ENCODE peak calls at places on chromosome 9, in ten cellular contexts. J is HCT116, T is ACHN, E is mucosa of gallbladder, L is iris pigment epithelial cell, Y is NCI-H1105, Z is mucosa of descending colon, Q is GM19239, I is progenitor cell of endocrine pancreas, S is astrocyte of the cerebellum. B is an unnamed sample.
A peak's percentile ranks its signal among the peaks of the same experiment; 100 is the strongest.

GRCh38 chr9:79764377-79764776 is 192.6 kb downstream of the TLE4 start:
- DNase-seq in J (no peak), T (peak; percentile 58), E (peak; percentile 32), L (peak; percentile 95), Y (no peak), Z (peak; percentile 29), Q (no peak), I (no peak), S (peak; percentile 99), B (no peak)

GRCh38 chr9:132141948-132142594 is 19.8 kb upstream of the NTNG2 start:
- DNase-seq in J (no peak), T (no peak), E (no peak), L (no peak), Y (no peak), Z (no peak), Q (no peak), I (no peak), S (no peak), B (no peak)

GRCh38 chr9:38442473-38443096 is 18.3 kb upstream of the IGFBPL1 start:
- DNase-seq in J (no peak), T (no peak), E (no peak), L (no peak), Y (no peak), Z (no peak), Q (no peak), I (no peak), S (no peak), B (no peak)

GRCh38 chr9:4494337-4494736 is 4.1 kb downstream of the SLC1A1 start:
- DNase-seq in J (no peak), T (no peak), E (no peak), L (no peak), Y (no peak), Z (no peak), Q (no peak), I (no peak), S (no peak), B (no peak)

GRCh38 chr9:114779352-114779845 is 26.4 kb downstream of the TNFSF15 start:
- DNase-seq in J (peak; percentile 22), T (no peak), E (peak; percentile 96), L (no peak), Y (peak; percentile 72), Z (peak; percentile 95), Q (no peak), I (no peak), S (no peak), B (peak; percentile 99)

GRCh38 chr9:76528056-76528455 is 69.1 kb downstream of the GCNT1 start:
- DNase-seq in J (no peak), T (no peak), E (no peak), L (no peak), Y (no peak), Z (no peak), Q (no peak), I (no peak), S (no peak), B (no peak)

GRCh38 chr9:14277202-14277601 is 36.7 kb downstream of the NFIB start:
- DNase-seq in J (peak; percentile 7), T (peak; percentile 70), E (peak; percentile 24), L (peak; percentile 81), Y (peak; percentile 9), Z (no peak), Q (no peak), I (no peak), S (peak; percentile 59), B (peak; percentile 36)

GRCh38 chr9:37037137-37037743 is 3.2 kb upstream of the PAX5 start:
- DNase-seq in J (no peak), T (no peak), E (no peak), L (no peak), Y (no peak), Z (no peak), Q (no peak), I (no peak), S (no peak), B (no peak)

GRCh38 chr9:4344946-4345345 is 45.1 kb upstream of the GLIS3 start:
- DNase-seq in J (no peak), T (no peak), E (peak; percentile 28), L (peak; percentile 47), Y (no peak), Z (no peak), Q (no peak), I (no peak), S (no peak), B (no peak)

GRCh38 chr9:114155263-114155966 is at the start of gene COL27A1:
- DNase-seq in J (peak; percentile 19), T (peak; percentile 71), E (peak; percentile 79), L (peak; percentile 74), Y (peak; percentile 56), Z (peak; percentile 87), Q (peak; percentile 96), I (peak; percentile 94), S (peak; percentile 42), B (no peak)

GRCh38 chr9:72305102-72305546 is 59.9 kb downstream of the ZFAND5 start:
- DNase-seq in J (peak; percentile 95), T (peak; percentile 97), E (peak; percentile 94), L (peak; percentile 95), Y (no peak), Z (peak; percentile 85), Q (peak; percentile 14), I (no peak), S (no peak), B (peak; percentile 75)

GRCh38 chr9:98097836-98098235 is 21.2 kb downstream of the TRIM14 start:
- DNase-seq in J (no peak), T (no peak), E (no peak), L (no peak), Y (no peak), Z (no peak), Q (no peak), I (no peak), S (no peak), B (no peak)

GRCh38 chr9:90857855-90858254 is 56.2 kb downstream of the SYK start:
- DNase-seq in J (no peak), T (no peak), E (no peak), L (no peak), Y (no peak), Z (no peak), Q (no peak), I (no peak), S (no peak), B (no peak)

GRCh38 chr9:35882996-35883395 is 12.8 kb upstream of the OR13J1 start:
- DNase-seq in J (no peak), T (no peak), E (no peak), L (peak; percentile 21), Y (no peak), Z (no peak), Q (no peak), I (no peak), S (no peak), B (no peak)

GRCh38 chr9:135283621-135284020 is 196.0 kb upstream of the PPP1R26 start:
- DNase-seq in J (no peak), T (no peak), E (no peak), L (no peak), Y (no peak), Z (no peak), Q (no peak), I (no peak), S (no peak), B (no peak)

GRCh38 chr9:20740929-20741582 is 57.0 kb downstream of the FOCAD start:
- DNase-seq in J (no peak), T (no peak), E (no peak), L (no peak), Y (no peak), Z (no peak), Q (no peak), I (no peak), S (no peak), B (no peak)

GRCh38 chr9:127734747-127735529 is at the start of gene TOR2A:
- DNase-seq in J (peak; percentile 92), T (peak; percentile 93), E (peak; percentile 97), L (peak; percentile 98), Y (peak; percentile 94), Z (peak; percentile 98), Q (peak; percentile 99), I (peak; percentile 99), S (peak; percentile 91), B (peak; percentile 79)

GRCh38 chr9:1994180-1994579 is 21.0 kb upstream of the SMARCA2 start:
- DNase-seq in J (no peak), T (no peak), E (no peak), L (no peak), Y (no peak), Z (no peak), Q (no peak), I (no peak), S (no peak), B (no peak)

GRCh38 chr9:134525841-134526797 is 115.5 kb upstream of the COL5A1 start:
- DNase-seq in J (no peak), T (no peak), E (no peak), L (no peak), Y (no peak), Z (no peak), Q (no peak), I (no peak), S (no peak), B (no peak)

GRCh38 chr9:115063058-115063850 is 54.7 kb downstream of the TNC start:
- DNase-seq in J (no peak), T (no peak), E (no peak), L (peak; percentile 19), Y (no peak), Z (no peak), Q (no peak), I (no peak), S (no peak), B (no peak)

GRCh38 chr9:5817776-5818336 is 15.1 kb downstream of the ERMP1 start:
- DNase-seq in J (peak; percentile 53), T (peak; percentile 58), E (no peak), L (peak; percentile 83), Y (no peak), Z (no peak), Q (no peak), I (no peak), S (no peak), B (no peak)

GRCh38 chr9:91555132-91555531 is 131.5 kb upstream of the NFIL3 start:
- DNase-seq in J (no peak), T (no peak), E (no peak), L (peak; percentile 26), Y (no peak), Z (no peak), Q (no peak), I (no peak), S (no peak), B (no peak)

GRCh38 chr9:87167616-87168015 is 220.3 kb upstream of the GAS1 start:
- DNase-seq in J (no peak), T (no peak), E (no peak), L (no peak), Y (no peak), Z (no peak), Q (no peak), I (no peak), S (no peak), B (no peak)

GRCh38 chr9:2228132-2228531 is 213.0 kb downstream of the SMARCA2 start:
- DNase-seq in J (no peak), T (peak; percentile 40), E (no peak), L (no peak), Y (peak; percentile 45), Z (peak; percentile 50), Q (no peak), I (no peak), S (no peak), B (no peak)

GRCh38 chr9:21095561-21095960 is 17.8 kb upstream of the IFNB1 start:
- DNase-seq in J (no peak), T (no peak), E (no peak), L (no peak), Y (no peak), Z (no peak), Q (no peak), I (no peak), S (no peak), B (no peak)

GRCh38 chr9:76534031-76534430 is 75.0 kb downstream of the GCNT1 start:
- DNase-seq in J (no peak), T (no peak), E (no peak), L (peak; percentile 71), Y (no peak), Z (no peak), Q (no peak), I (no peak), S (no peak), B (no peak)

B was measured in glomerular endothelial cell.